ENCODE peak calls at places on chromosome 18, in six cellular contexts. M is NCI-H1105, O is occipital lobe, K is EH, L is LNCaP clone FGC, V is OCI-LY7. T is an unnamed sample.

GRCh38 chr18:35345460-35345921 is 1.3 kb upstream of the ZNF24 start:
- DNase-seq in M (no peak), O (peak; percentile 23), K (no peak), L (peak; percentile 99), V (peak; percentile 53), T (peak; percentile 39)

GRCh38 chr18:20971886-20972267 is 139.7 kb downstream of the ROCK1 start:
- DNase-seq in M (no peak), O (no peak), K (peak; percentile 55), L (no peak), V (peak; percentile 37), T (no peak)

GRCh38 chr18:59459352-59460059 is 100.4 kb upstream of the LMAN1 start:
- DNase-seq in M (peak; percentile 20), O (no peak), K (peak; percentile 74), L (no peak), V (peak; percentile 5), T (no peak)

GRCh38 chr18:21598726-21599584 is 1.5 kb downstream of the ESCO1 start:
- DNase-seq in M (no peak), O (no peak), K (no peak), L (no peak), V (peak; percentile 67), T (no peak)

GRCh38 chr18:48445540-48445939 is 36.4 kb upstream of the ZBTB7C start:
- DNase-seq in M (peak; percentile 66), O (no peak), K (peak; percentile 80), L (peak; percentile 59), V (peak; percentile 56), T (peak; percentile 83)

GRCh38 chr18:64037812-64038414 is 68.0 kb downstream of the SERPINB8 start:
- DNase-seq in M (peak; percentile 18), O (no peak), K (peak; percentile 21), L (no peak), V (peak; percentile 35), T (no peak)

GRCh38 chr18:6313427-6313826 is 101.3 kb downstream of the L3MBTL4 start:
- DNase-seq in M (no peak), O (no peak), K (no peak), L (no peak), V (no peak), T (no peak)

GRCh38 chr18:79360933-79361332 is 34.8 kb upstream of the NFATC1 start:
- DNase-seq in M (no peak), O (no peak), K (no peak), L (no peak), V (no peak), T (no peak)

GRCh38 chr18:46718501-46719341 is 38.1 kb downstream of the ST8SIA5 start:
- DNase-seq in M (no peak), O (peak; percentile 58), K (peak; percentile 60), L (peak; percentile 46), V (no peak), T (no peak)

GRCh38 chr18:46625069-46625468 is 32.0 kb downstream of the LOXHD1 start:
- DNase-seq in M (no peak), O (no peak), K (no peak), L (no peak), V (no peak), T (no peak)

GRCh38 chr18:59446012-59446411 is 86.9 kb upstream of the LMAN1 start:
- DNase-seq in M (no peak), O (no peak), K (peak; percentile 54), L (no peak), V (no peak), T (no peak)

GRCh38 chr18:6482198-6482977 is 67.7 kb upstream of the L3MBTL4 start:
- DNase-seq in M (no peak), O (no peak), K (peak; percentile 50), L (no peak), V (no peak), T (peak; percentile 57)

GRCh38 chr18:57649536-57650495 is 28.2 kb upstream of the NARS1 start:
- DNase-seq in M (no peak), O (no peak), K (peak; percentile 82), L (no peak), V (no peak), T (no peak)

GRCh38 chr18:72742002-72742401 is 125.8 kb downstream of the NETO1 start:
- DNase-seq in M (no peak), O (no peak), K (no peak), L (no peak), V (no peak), T (no peak)

GRCh38 chr18:26422472-26423162 is 125.7 kb downstream of the KCTD1 start:
- DNase-seq in M (no peak), O (no peak), K (no peak), L (no peak), V (no peak), T (no peak)

GRCh38 chr18:55694291-55694690 is 106.3 kb upstream of the TCF4 start:
- DNase-seq in M (no peak), O (no peak), K (peak; percentile 44), L (no peak), V (no peak), T (no peak)

GRCh38 chr18:8705941-8706544 is 687 bp downstream of the MTCL1 start:
- DNase-seq in M (no peak), O (no peak), K (peak; percentile 18), L (no peak), V (peak; percentile 61), T (peak; percentile 27)

GRCh38 chr18:31774960-31775359 is 14.3 kb upstream of the SLC25A52 start:
- DNase-seq in M (no peak), O (no peak), K (no peak), L (no peak), V (no peak), T (no peak)

GRCh38 chr18:7470503-7470902 is 96.6 kb upstream of the PTPRM start:
- DNase-seq in M (no peak), O (no peak), K (no peak), L (no peak), V (no peak), T (no peak)

GRCh38 chr18:54119524-54120019 is 104.9 kb downstream of the MBD2 start:
- DNase-seq in M (peak; percentile 74), O (peak; percentile 7), K (peak; percentile 65), L (peak; percentile 58), V (peak; percentile 60), T (no peak)

GRCh38 chr18:9849407-9849961 is 36.3 kb upstream of the TXNDC2 start:
- DNase-seq in M (no peak), O (no peak), K (no peak), L (peak; percentile 67), V (no peak), T (no peak)

GRCh38 chr18:76353500-76353899 is 141.5 kb downstream of the ZNF516 start:
- DNase-seq in M (no peak), O (no peak), K (no peak), L (no peak), V (no peak), T (no peak)

GRCh38 chr18:79426376-79427300 is 30.9 kb downstream of the NFATC1 start:
- DNase-seq in M (no peak), O (no peak), K (no peak), L (no peak), V (no peak), T (no peak)

GRCh38 chr18:63286926-63287325 is 32.6 kb downstream of the BCL2 start:
- DNase-seq in M (no peak), O (no peak), K (no peak), L (no peak), V (no peak), T (no peak)

GRCh38 chr18:47754311-47755101 is 176.0 kb downstream of the SMAD2 start:
- DNase-seq in M (peak; percentile 54), O (no peak), K (peak; percentile 15), L (no peak), V (peak; percentile 20), T (no peak)

GRCh38 chr18:79964330-79965118 is at the start of gene HSBP1L1:
- DNase-seq in M (peak; percentile 17), O (no peak), K (peak; percentile 50), L (no peak), V (peak; percentile 38), T (peak; percentile 82)